ENCODE peak calls at places on chromosomes 6 and 20, in four cellular contexts. V is heart right ventricle, A is AG09309, H is pancreas. I is an unnamed sample.

GRCh38 chr6:143675946-143676345 is 1.8 kb upstream of the PHACTR2 start:
- DNase-seq in V (no peak), A (no peak), H (no peak), I (no peak)

GRCh38 chr20:54711061-54711460 is 235.7 kb downstream of the DOK5 start:
- DNase-seq in V (no peak), A (no peak), H (no peak), I (no peak)

GRCh38 chr6:163200299-163201093 is 214.0 kb upstream of the QKI start:
- DNase-seq in V (no peak), A (no peak), H (no peak), I (no peak)

GRCh38 chr6:127366281-127367022 is 23.0 kb upstream of the ECHDC1 start:
- DNase-seq in V (no peak), A (peak), H (no peak), I (peak)

GRCh38 chr20:44247676-44248419 is 740 bp downstream of the GDAP1L1 start:
- DNase-seq in V (peak), A (no peak), H (peak), I (peak)

GRCh38 chr6:108904731-108905130 is 56.5 kb downstream of the ARMC2 start:
- DNase-seq in V (no peak), A (no peak), H (no peak), I (no peak)

GRCh38 chr6:108565091-108565766 is 4.5 kb downstream of the FOXO3 start:
- DNase-seq in V (no peak), A (no peak), H (no peak), I (no peak)

GRCh38 chr20:41242807-41243206 is 74.7 kb downstream of the ZHX3 start:
- DNase-seq in V (no peak), A (no peak), H (no peak), I (no peak)

GRCh38 chr6:170182093-170182780 is 108.6 kb downstream of the DLL1 start:
- DNase-seq in V (no peak), A (no peak), H (no peak), I (no peak)

GRCh38 chr6:121760191-121760590 is 324.7 kb downstream of the GJA1 start:
- DNase-seq in V (no peak), A (no peak), H (no peak), I (no peak)

GRCh38 chr6:26388441-26388840 is 5.5 kb downstream of the BTN2A2 start:
- DNase-seq in V (no peak), A (no peak), H (no peak), I (no peak)

GRCh38 chr20:62142252-62143117 is 709 bp downstream of the PSMA7 start:
- DNase-seq in V (no peak), A (no peak), H (peak), I (no peak)

GRCh38 chr6:148438593-148438992 is 96.0 kb downstream of the SASH1 start:
- DNase-seq in V (no peak), A (no peak), H (no peak), I (no peak)

GRCh38 chr6:128870751-128871150 is 12.2 kb upstream of the LAMA2 start:
- DNase-seq in V (no peak), A (no peak), H (no peak), I (no peak)

GRCh38 chr6:148507774-148508173 is 165.1 kb downstream of the SASH1 start:
- DNase-seq in V (no peak), A (no peak), H (no peak), I (no peak)

GRCh38 chr6:159594106-159594749 is 98.8 kb downstream of the SOD2 start:
- DNase-seq in V (no peak), A (no peak), H (no peak), I (no peak)

GRCh38 chr6:8080338-8081151 is 16.4 kb upstream of the BLOC1S5 start:
- DNase-seq in V (no peak), A (no peak), H (no peak), I (no peak)

GRCh38 chr20:18609741-18610140 is 21.9 kb downstream of the DTD1 start:
- DNase-seq in V (no peak), A (no peak), H (no peak), I (no peak)

GRCh38 chr6:134007077-134007476 is 45.3 kb downstream of the SLC2A12 start:
- DNase-seq in V (no peak), A (no peak), H (peak), I (no peak)

GRCh38 chr6:134002821-134003220 is 49.6 kb downstream of the SLC2A12 start:
- DNase-seq in V (no peak), A (no peak), H (no peak), I (no peak)

GRCh38 chr6:134005824-134006223 is 46.6 kb downstream of the SLC2A12 start:
- DNase-seq in V (no peak), A (no peak), H (no peak), I (no peak)

GRCh38 chr6:134003542-134003951 is 48.9 kb downstream of the SLC2A12 start:
- DNase-seq in V (no peak), A (no peak), H (no peak), I (no peak)

DNA sequence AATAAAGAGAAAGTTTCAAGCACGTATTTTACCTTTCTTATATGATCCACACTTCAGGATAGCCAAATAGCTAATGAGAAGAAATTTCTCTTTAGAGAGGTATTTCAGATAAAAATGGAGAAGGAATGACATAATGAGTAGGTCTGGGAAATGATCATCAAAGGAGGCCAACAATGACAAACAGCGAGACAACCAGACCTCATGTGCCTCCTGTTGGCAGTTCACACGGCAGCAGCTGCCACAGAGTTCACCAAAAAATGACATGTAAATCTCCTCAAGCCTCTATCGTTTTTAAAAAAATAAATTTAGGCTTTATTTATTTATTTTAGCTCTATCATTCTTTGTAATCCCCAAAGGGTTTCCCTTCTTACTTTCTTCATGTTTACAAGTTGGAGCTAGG is 47.7 kb downstream of the SLC2A12 start:
- DNase-seq in V (no peak), A (no peak), H (no peak), I (no peak)
- TF ChIP-seq CTCF in V (no peak), A (no peak), H (no peak), I (no peak)

GRCh38 chr6:166949533-166950442 is 6.6 kb downstream of the RNASET2 start:
- DNase-seq in V (no peak), A (no peak), H (no peak), I (no peak)

GRCh38 chr6:166952122-166952521 is 4.2 kb downstream of the RNASET2 start:
- DNase-seq in V (no peak), A (no peak), H (no peak), I (no peak)

GRCh38 chr6:166952567-166953464 is 3.5 kb downstream of the RNASET2 start:
- DNase-seq in V (no peak), A (no peak), H (no peak), I (no peak)

GRCh38 chr6:166951670-166952060 is 4.7 kb downstream of the RNASET2 start:
- DNase-seq in V (no peak), A (no peak), H (no peak), I (no peak)

DNA sequence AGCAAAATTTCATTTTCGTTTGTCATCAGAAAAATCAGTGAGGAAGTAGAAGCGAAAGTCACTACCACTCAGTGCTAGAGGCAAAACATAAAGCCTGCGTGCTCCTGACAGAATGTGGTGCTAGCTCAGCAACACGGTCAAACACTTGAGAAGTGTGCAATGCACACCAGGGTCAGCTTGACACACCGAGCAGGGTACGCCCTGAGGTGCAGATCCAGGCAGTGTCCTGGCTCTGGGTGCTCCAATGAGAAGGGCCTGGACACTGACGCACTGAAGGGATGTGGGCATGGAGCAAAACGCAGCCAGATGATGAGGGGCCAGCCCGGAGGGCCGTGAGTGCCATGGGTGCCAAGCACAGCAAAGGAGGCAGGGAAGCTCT is 5.9 kb downstream of the RNASET2 start:
- DNase-seq in V (no peak), A (no peak), H (no peak), I (no peak)
- H3K4me3 ChIP-seq in V (peak), A (no peak), H (no peak), I (no peak)

DNA sequence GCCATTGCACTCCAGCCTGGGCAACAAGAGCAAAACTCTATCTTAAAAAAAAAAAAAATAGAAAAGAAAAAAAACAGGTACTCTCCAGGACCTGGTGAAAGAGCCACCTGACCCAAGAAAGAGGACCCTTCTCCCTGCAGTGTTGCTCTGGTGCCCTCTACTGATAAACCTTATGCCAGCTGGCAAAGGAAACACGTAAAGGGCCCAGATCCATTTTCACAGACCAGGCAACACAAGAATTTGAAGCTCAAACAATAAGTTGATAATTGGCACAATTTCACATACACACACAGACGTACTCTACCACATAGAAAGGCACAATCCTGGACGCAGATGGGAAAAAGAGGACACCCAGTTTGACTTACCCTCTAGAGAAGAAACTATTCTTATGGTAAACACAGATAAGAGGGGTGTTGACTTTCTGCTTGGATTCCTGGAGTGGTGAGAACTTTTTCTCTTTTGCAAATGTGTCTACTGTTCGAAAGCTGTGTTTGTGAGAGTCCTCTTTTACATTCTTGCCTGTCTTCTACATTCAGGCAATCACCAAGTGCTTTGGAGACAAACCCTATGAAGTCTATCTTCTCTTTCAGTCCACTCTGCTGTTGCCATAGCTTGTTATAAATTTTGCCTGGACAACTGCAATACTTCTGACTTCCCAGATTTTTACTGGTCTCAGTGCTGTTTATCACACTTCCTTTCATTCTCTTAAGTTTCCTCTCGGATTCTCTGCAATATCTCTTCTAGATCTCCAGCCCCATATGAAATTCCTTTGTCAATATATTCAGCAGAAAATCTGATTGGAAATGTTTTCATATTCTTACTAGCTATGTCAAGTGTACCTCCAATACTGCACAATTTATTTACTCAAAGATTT is 6.4 kb upstream of the SNRPB start:
- DNase-seq in V (no peak), A (no peak), H (no peak), I (no peak)
- TF ChIP-seq CTCF in V (no peak), A (no peak), H (no peak), I (no peak)

DNA sequence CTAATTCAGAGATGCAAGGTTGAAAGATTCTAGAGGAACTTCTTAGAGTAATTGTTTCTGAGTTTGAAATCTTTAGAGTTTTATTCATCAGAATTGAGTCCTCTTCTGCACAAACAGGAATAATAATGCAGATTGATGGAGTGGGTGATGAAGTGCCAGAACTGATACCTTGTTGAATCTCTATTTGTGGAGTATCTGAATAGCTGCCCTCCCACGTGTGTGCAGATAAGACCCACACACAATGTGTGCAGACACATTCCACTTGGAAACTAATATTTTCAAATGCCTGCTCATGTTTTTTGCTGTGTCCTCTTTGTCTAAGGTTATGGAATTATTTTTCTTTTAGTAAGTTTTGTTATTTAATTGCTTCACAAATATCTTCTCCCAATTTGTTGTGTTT is 1167.8 kb upstream of the MAP3K7 start:
- DNase-seq in V (no peak), A (no peak), H (no peak), I (no peak)
- H3K4me3 ChIP-seq in V (no peak), A (no peak), H (no peak), I (no peak)

DNA sequence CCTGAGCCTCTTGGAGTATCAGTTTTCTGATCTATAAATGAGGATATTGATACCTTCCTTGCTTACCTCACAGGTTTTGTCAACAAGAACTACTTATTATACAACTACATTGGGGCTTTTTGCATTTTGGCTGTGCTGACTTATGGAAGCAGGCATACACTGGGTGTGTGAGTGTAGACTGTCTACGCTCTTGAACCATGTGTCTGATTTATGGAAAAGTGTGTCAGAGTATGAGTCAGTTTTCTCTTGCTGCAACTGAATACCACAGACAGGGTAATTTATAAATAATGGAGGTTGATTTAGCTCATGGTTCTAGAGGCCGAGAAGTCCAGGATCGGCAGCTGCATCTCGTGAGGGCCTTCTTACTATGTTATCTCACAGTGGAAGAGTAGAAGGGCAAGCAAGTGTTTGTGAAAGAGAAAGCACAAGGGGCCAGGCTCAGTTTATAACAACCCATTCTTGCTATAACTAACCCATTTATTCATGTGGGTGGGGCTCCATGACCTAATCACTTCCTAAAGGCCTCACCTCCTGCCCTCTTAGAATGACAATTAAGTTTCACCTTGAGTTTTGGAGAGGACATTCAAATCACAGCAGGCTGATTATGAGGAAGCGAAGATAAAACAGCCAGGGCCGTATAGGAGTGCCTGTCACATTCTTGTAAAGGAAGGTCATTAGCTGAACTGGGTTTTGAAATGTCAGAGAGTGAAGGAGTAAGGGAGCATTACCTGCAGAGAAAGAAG is 6.8 kb downstream of the GPR31 start:
- DNase-seq in V (no peak), A (no peak), H (no peak), I (no peak)
- TF ChIP-seq CTCF in V (no peak), A (no peak), H (no peak), I (no peak)

DNA sequence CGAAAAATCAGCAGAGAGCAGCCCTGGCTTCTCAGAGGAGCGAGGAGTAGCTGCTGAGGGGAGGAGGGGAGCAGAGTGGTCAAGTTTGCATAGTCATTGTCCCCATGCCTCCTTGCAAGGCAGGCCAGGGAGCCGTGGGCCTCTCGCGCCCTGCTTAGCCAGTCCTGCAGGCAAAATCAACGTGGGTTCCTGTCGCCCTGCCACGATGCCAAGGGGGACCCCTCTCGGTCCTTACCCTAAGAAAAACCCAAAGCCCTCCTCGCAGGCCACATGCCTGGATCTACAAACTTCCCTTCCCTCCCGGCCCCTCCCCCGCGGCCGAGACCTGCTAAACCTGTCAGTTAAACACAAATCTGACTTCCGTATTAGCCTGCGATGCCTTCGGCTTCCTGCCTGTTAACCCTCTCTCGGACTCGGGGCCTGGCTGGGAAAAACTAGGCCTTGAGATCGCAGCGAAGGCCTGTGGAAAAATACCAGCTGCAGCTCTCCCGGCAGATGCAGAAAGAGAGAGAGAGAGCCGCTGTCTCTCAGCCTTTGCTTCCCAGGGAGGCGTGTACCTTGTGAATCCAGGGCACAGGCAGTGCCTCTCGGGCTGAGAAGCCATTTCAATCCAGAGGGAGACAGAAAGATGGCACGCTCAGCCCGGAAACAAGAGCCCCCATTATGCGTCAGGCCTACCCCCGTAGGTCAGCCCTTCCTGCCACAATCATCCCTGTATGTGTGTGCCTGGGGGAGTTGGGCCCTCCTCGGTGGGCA is 975 bp upstream of the ZMYND8 start:
- DNase-seq in V (peak), A (peak), H (peak), I (peak)
- H3K4me3 ChIP-seq in V (peak), A (no peak), H (peak), I (peak)

GRCh38 chr6:72554761-72555221 is 67.1 kb upstream of the KCNQ5 start:
- DNase-seq in V (no peak), A (no peak), H (no peak), I (no peak)
- TF ChIP-seq CTCF in V (no peak), A (no peak), H (no peak), I (no peak)

GRCh38 chr20:45470939-45471338 is 1.4 kb downstream of the WFDC2 start:
- DNase-seq in V (no peak), A (no peak), H (no peak), I (no peak)
- H3K4me3 ChIP-seq in V (peak), A (no peak), H (peak), I (peak)

GRCh38 chr6:112010328-112010727 is 43.6 kb upstream of the CCN6 start:
- DNase-seq in V (no peak), A (no peak), H (no peak), I (no peak)
- TF ChIP-seq CTCF in V (no peak), A (peak), H (no peak), I (no peak)

I was measured in HFF-Myc.